ENCODE peak calls at places on chromosomes 12 and 14, in four cellular contexts. N is PC-3, R is keratinocyte, X is mesenchymal stem cell. I is an unnamed sample. For H3K9me3, the result is how much of the 10 kb centered on the place peaks cover.

GRCh38 chr14:73723799-73724621 is 9.8 kb upstream of the PNMA1 start:
- DNase-seq in N (peak), R (no peak), X (peak), I (peak)

GRCh38 chr12:100733817-100734593 is 60.6 kb upstream of the ANO4 start:
- DNase-seq in N (peak), R (no peak), X (peak), I (peak)

GRCh38 chr12:109518820-109519665 is 41.6 kb downstream of the UBE3B start:
- DNase-seq in N (peak), R (no peak), X (peak), I (peak)

GRCh38 chr12:56206373-56207166 is 15.2 kb downstream of the RNF41 start:
- DNase-seq in N (peak), R (no peak), X (peak), I (no peak)

GRCh38 chr14:67517083-67517482 is 16.0 kb upstream of the PLEKHH1 start:
- DNase-seq in N (no peak), R (no peak), X (no peak), I (no peak)

GRCh38 chr12:54038760-54039414 is 6.0 kb downstream of the HOXC5 start:
- DNase-seq in N (peak), R (no peak), X (no peak), I (no peak)

GRCh38 chr12:53161119-53161911 is 19.2 kb upstream of the ZNF740 start:
- DNase-seq in N (no peak), R (no peak), X (no peak), I (no peak)

GRCh38 chr14:72607386-72608125 is 286.3 kb downstream of the DPF3 start:
- DNase-seq in N (no peak), R (no peak), X (peak), I (no peak)

GRCh38 chr12:19129486-19130223 is at the start of gene PLEKHA5:
- DNase-seq in N (peak), R (no peak), X (peak), I (no peak)

GRCh38 chr12:14913381-14913781 is 25.0 kb downstream of the ERP27 start:
- DNase-seq in N (peak), R (peak), X (no peak), I (no peak)

GRCh38 chr12:572532-572899 is 90.7 kb downstream of the NINJ2 start:
- DNase-seq in N (no peak), R (no peak), X (peak), I (no peak)

GRCh38 chr12:107091381-107091780 is 2.0 kb downstream of the CRY1 start:
- DNase-seq in N (peak), R (no peak), X (peak), I (no peak)
- H3K9me3 ChIP-seq in N (under half), R (under half), X (under half), I (under half)

DNA sequence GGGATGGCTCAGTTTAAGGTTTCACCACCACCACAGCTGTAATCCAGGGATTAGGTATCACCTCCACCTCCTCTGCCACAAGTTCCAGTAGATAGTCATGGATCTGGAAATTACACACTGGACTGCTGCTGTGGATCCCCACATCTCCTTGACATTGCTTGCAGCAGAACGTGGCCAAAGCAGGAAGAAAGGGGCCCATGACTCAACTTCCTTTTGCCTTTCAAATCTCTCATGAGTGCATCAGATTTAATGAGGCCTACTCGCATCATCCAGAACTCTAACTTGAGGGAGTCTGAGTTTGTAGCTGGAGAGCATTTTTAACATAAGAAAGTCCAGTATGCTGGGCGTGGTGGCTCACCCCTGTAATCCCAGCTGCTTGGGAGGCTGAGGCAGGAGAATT is 29.2 kb upstream of the TMED10 start:
- DNase-seq in N (peak), R (no peak), X (peak), I (no peak)
- H3K27ac ChIP-seq in N (no peak), R (no peak), X (no peak), I (no peak)

GRCh38 chr14:102187583-102188001 is 47.9 kb downstream of the WDR20 start:
- DNase-seq in N (peak), R (no peak), X (no peak), I (no peak)

GRCh38 chr14:102184678-102185040 is 45.0 kb downstream of the WDR20 start:
- DNase-seq in N (no peak), R (no peak), X (no peak), I (no peak)

GRCh38 chr14:102188187-102188586 is 48.5 kb downstream of the WDR20 start:
- DNase-seq in N (no peak), R (no peak), X (no peak), I (no peak)

GRCh38 chr14:102185360-102185759 is 45.7 kb downstream of the WDR20 start:
- DNase-seq in N (no peak), R (no peak), X (no peak), I (no peak)

DNA sequence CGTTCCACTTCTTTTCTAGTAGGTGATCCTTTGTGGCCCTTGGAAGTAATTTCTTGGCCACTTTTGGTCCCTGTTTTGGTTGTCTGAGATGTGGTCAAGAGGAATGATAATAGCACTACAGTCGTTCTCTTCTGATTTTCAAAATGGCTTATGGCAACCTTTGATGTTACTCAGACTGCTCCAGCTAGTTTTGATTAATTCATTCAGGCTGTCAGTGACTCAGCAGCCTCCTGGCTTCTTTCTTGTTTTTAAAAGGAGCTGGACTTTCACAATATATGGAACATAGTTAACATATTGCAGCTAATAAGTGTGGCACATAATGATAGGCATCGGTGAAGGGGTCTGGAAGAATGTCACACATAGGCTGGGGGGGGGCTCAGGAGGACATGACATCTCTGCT is 47.3 kb downstream of the WDR20 start:
- DNase-seq in N (peak), R (no peak), X (peak), I (no peak)
- H3K9ac ChIP-seq in N (no peak), R (peak), X (peak), I (peak)

GRCh38 chr12:133057446-133057845 is 20.1 kb downstream of the ZNF84 start:
- DNase-seq in N (no peak), R (no peak), X (peak), I (no peak)
- H3K9me3 ChIP-seq in N (half or more), R (half or more), X (half or more), I (half or more)

GRCh38 chr12:89965993-89966392 is 257.4 kb upstream of the ATP2B1 start:
- DNase-seq in N (no peak), R (no peak), X (no peak), I (no peak)
- H3K27ac ChIP-seq in N (no peak), R (no peak), X (no peak), I (no peak)

DNA sequence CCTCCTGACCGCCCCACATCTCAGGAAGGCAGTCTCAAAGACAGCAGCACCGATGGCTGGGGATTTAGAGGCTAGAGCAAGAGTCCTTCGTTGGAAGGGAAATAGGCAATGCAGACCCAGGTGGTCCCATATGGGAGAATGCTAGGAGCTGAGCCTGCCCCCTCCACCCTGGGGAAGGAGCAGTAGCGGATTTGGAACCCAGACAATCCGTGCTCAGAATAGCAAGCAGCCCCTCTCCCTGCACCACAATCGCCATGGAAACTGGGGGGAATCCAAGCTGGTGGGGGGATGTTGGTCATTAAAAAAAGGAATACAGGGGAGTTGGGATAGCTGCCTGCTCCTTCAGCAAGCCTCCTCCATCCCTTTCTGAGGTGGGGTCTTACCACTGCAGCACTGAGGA is 3.0 kb downstream of the RND1 start:
- DNase-seq in N (no peak), R (no peak), X (no peak), I (no peak)
- H3K9ac ChIP-seq in N (no peak), R (no peak), X (no peak), I (no peak)

I was measured in SK-N-MC.